ENCODE peak calls at places on chromosome 9, in ten cellular contexts. U is RWPE1, X is erythroblast, I is AG08396, H is astrocyte of the spinal cord, M is GM19239, D is GM12892, A is kidney tubule cell, Q is anterior cingulate cortex, P is GM23248. L is an unnamed sample.

GRCh38 chr9:131404581-131404980 is 10.7 kb downstream of the PRRC2B start:
- DNase-seq in U (no peak), X (peak), I (peak), H (peak), M (no peak), D (no peak), A (no peak), Q (no peak), P (peak), L (peak)

GRCh38 chr9:129405089-129405830 is 215.6 kb downstream of the C9orf50 start:
- DNase-seq in U (peak), X (no peak), I (peak), H (no peak), M (no peak), D (no peak), A (no peak), Q (no peak), P (peak), L (no peak)

GRCh38 chr9:95508242-95508967 is 8.4 kb downstream of the PTCH1 start:
- DNase-seq in U (no peak), X (peak), I (peak), H (no peak), M (no peak), D (no peak), A (no peak), Q (no peak), P (peak), L (peak)

GRCh38 chr9:113583511-113584470 is 120.3 kb downstream of the RGS3 start:
- DNase-seq in U (no peak), X (no peak), I (no peak), H (no peak), M (no peak), D (no peak), A (no peak), Q (no peak), P (no peak), L (no peak)

GRCh38 chr9:136671254-136671614 is 8.5 kb downstream of the EGFL7 start:
- DNase-seq in U (no peak), X (no peak), I (no peak), H (no peak), M (no peak), D (no peak), A (no peak), Q (no peak), P (no peak), L (no peak)

GRCh38 chr9:86829496-86830046 is 117.7 kb downstream of the GAS1 start:
- DNase-seq in U (no peak), X (no peak), I (no peak), H (no peak), M (no peak), D (no peak), A (peak), Q (no peak), P (peak), L (no peak)

GRCh38 chr9:89477811-89478583 is 19.9 kb downstream of the SEMA4D start:
- DNase-seq in U (peak), X (peak), I (no peak), H (peak), M (no peak), D (no peak), A (peak), Q (no peak), P (no peak), L (no peak)

GRCh38 chr9:30197954-30198353 is 2186.5 kb upstream of the ACO1 start:
- DNase-seq in U (no peak), X (peak), I (no peak), H (no peak), M (no peak), D (no peak), A (peak), Q (no peak), P (no peak), L (no peak)

GRCh38 chr9:3879731-3880493 is 354.1 kb upstream of the RFX3 start:
- DNase-seq in U (no peak), X (no peak), I (no peak), H (peak), M (no peak), D (no peak), A (peak), Q (no peak), P (peak), L (no peak)

GRCh38 chr9:122930541-122930932 is 775 bp downstream of the ZBTB26 start:
- DNase-seq in U (no peak), X (no peak), I (no peak), H (no peak), M (no peak), D (no peak), A (no peak), Q (no peak), P (peak), L (no peak)

GRCh38 chr9:93120846-93121315 is 13.2 kb downstream of the NINJ1 start:
- DNase-seq in U (no peak), X (no peak), I (no peak), H (no peak), M (no peak), D (no peak), A (no peak), Q (no peak), P (no peak), L (no peak)

GRCh38 chr9:94014066-94014654 is 59.0 kb upstream of the BARX1 start:
- DNase-seq in U (peak), X (peak), I (peak), H (peak), M (no peak), D (no peak), A (peak), Q (no peak), P (peak), L (peak)

GRCh38 chr9:134983094-134983493 is 65.4 kb upstream of the FCN1 start:
- DNase-seq in U (no peak), X (peak), I (no peak), H (no peak), M (peak), D (peak), A (no peak), Q (no peak), P (no peak), L (peak)

GRCh38 chr9:97480749-97481148 is 20.7 kb upstream of the TMOD1 start:
- DNase-seq in U (no peak), X (no peak), I (no peak), H (no peak), M (no peak), D (no peak), A (no peak), Q (no peak), P (no peak), L (no peak)

GRCh38 chr9:96413312-96414221 is 4.6 kb downstream of the ZNF367 start:
- DNase-seq in U (no peak), X (peak), I (no peak), H (no peak), M (no peak), D (no peak), A (no peak), Q (no peak), P (no peak), L (no peak)

GRCh38 chr9:70411930-70412677 is 2.4 kb downstream of the KLF9 start:
- DNase-seq in U (peak), X (peak), I (peak), H (peak), M (peak), D (peak), A (peak), Q (peak), P (peak), L (peak)

GRCh38 chr9:88826651-88827245 is 164.5 kb upstream of the S1PR3 start:
- DNase-seq in U (no peak), X (no peak), I (no peak), H (peak), M (no peak), D (no peak), A (no peak), Q (no peak), P (peak), L (no peak)

GRCh38 chr9:38227656-38228055 is 158.6 kb upstream of the SHB start:
- DNase-seq in U (no peak), X (no peak), I (no peak), H (peak), M (no peak), D (no peak), A (peak), Q (no peak), P (peak), L (no peak)

GRCh38 chr9:18499987-18500386 is 26.0 kb downstream of the ADAMTSL1 start:
- DNase-seq in U (no peak), X (no peak), I (no peak), H (no peak), M (no peak), D (no peak), A (peak), Q (no peak), P (no peak), L (no peak)

GRCh38 chr9:110146371-110146770 is 61.6 kb downstream of the C9orf152 start:
- DNase-seq in U (no peak), X (no peak), I (no peak), H (no peak), M (no peak), D (no peak), A (peak), Q (no peak), P (peak), L (no peak)

GRCh38 chr9:114738581-114739316 is 56.8 kb upstream of the TEX48 start:
- DNase-seq in U (peak), X (peak), I (peak), H (peak), M (peak), D (peak), A (peak), Q (peak), P (peak), L (peak)

GRCh38 chr9:6144947-6145346 is 70.7 kb upstream of the IL33 start:
- DNase-seq in U (no peak), X (no peak), I (no peak), H (no peak), M (no peak), D (no peak), A (no peak), Q (no peak), P (no peak), L (no peak)

GRCh38 chr9:75233011-75233410 is 144.7 kb downstream of the OSTF1 start:
- DNase-seq in U (no peak), X (no peak), I (no peak), H (peak), M (no peak), D (no peak), A (no peak), Q (no peak), P (peak), L (no peak)

GRCh38 chr9:107486674-107487520 is 2.7 kb downstream of the KLF4 start:
- DNase-seq in U (no peak), X (no peak), I (no peak), H (no peak), M (no peak), D (no peak), A (no peak), Q (no peak), P (peak), L (no peak)

GRCh38 chr9:22124263-22125011 is 115.3 kb upstream of the CDKN2B start:
- DNase-seq in U (no peak), X (no peak), I (no peak), H (no peak), M (no peak), D (no peak), A (no peak), Q (no peak), P (no peak), L (no peak)